ENCODE peak calls at places on chromosome 18, in nine cellular contexts. One of them, this sample, is unnamed.

GRCh38 chr18:14100503-14101286 is 31.5 kb downstream of the ZNF519 start:
- DNase-seq in stimulated activated CD4-positive, alpha-beta T cell treated with anti-CD3 and anti-CD28 coated beads, Interleukin-12 subunit alpha, Interleukin-12 subunit beta, amount 100 ng/mL, for 24 hours: no peak
- DNase-seq in LHCN-M2: no peak
- DNase-seq in CD8-positive, alpha-beta T cell: no peak
- DNase-seq in effector memory CD4-positive, alpha-beta T cell: no peak
- DNase-seq in foreskin fibroblast: no peak
- DNase-seq in activated naive CD8-positive, alpha-beta T cell treated with anti-CD3 and anti-CD28 coated beads, Interleukin-2, amount 50 U/mL, for 24 hours: no peak
- DNase-seq in fibroblast of mammary gland: no peak
- DNase-seq in cerebellar cortex: no peak
- DNase-seq in this sample: no peak

GRCh38 chr18:10927290-10927979 is 221.9 kb downstream of the PIEZO2 start:
- DNase-seq in effector memory CD4-positive, alpha-beta T cell: no peak
- DNase-seq in stimulated activated CD4-positive, alpha-beta T cell treated with anti-CD3 and anti-CD28 coated beads, Interleukin-12 subunit alpha, Interleukin-12 subunit beta, amount 100 ng/mL, for 24 hours: no peak
- DNase-seq in foreskin fibroblast: peak
- DNase-seq in cerebellar cortex: no peak
- DNase-seq in fibroblast of mammary gland: peak
- DNase-seq in activated naive CD8-positive, alpha-beta T cell treated with anti-CD3 and anti-CD28 coated beads, Interleukin-2, amount 50 U/mL, for 24 hours: no peak
- DNase-seq in LHCN-M2: peak
- DNase-seq in CD8-positive, alpha-beta T cell: no peak
- DNase-seq in this sample: no peak

GRCh38 chr18:62081248-62081647 is 105.6 kb downstream of the PIGN start:
- DNase-seq in stimulated activated CD4-positive, alpha-beta T cell treated with anti-CD3 and anti-CD28 coated beads, Interleukin-12 subunit alpha, Interleukin-12 subunit beta, amount 100 ng/mL, for 24 hours: no peak
- DNase-seq in cerebellar cortex: no peak
- DNase-seq in CD8-positive, alpha-beta T cell: no peak
- DNase-seq in effector memory CD4-positive, alpha-beta T cell: no peak
- DNase-seq in activated naive CD8-positive, alpha-beta T cell treated with anti-CD3 and anti-CD28 coated beads, Interleukin-2, amount 50 U/mL, for 24 hours: no peak
- DNase-seq in foreskin fibroblast: no peak
- DNase-seq in fibroblast of mammary gland: no peak
- DNase-seq in LHCN-M2: no peak
- DNase-seq in this sample: no peak

GRCh38 chr18:78818961-78819360 is 160.7 kb upstream of the SALL3 start:
- DNase-seq in fibroblast of mammary gland: no peak
- DNase-seq in effector memory CD4-positive, alpha-beta T cell: no peak
- DNase-seq in cerebellar cortex: no peak
- DNase-seq in foreskin fibroblast: no peak
- DNase-seq in LHCN-M2: no peak
- DNase-seq in stimulated activated CD4-positive, alpha-beta T cell treated with anti-CD3 and anti-CD28 coated beads, Interleukin-12 subunit alpha, Interleukin-12 subunit beta, amount 100 ng/mL, for 24 hours: no peak
- DNase-seq in CD8-positive, alpha-beta T cell: no peak
- DNase-seq in activated naive CD8-positive, alpha-beta T cell treated with anti-CD3 and anti-CD28 coated beads, Interleukin-2, amount 50 U/mL, for 24 hours: no peak
- DNase-seq in this sample: no peak

GRCh38 chr18:50742947-50743346 is 76.9 kb downstream of the MRO start:
- DNase-seq in effector memory CD4-positive, alpha-beta T cell: no peak
- DNase-seq in cerebellar cortex: no peak
- DNase-seq in CD8-positive, alpha-beta T cell: no peak
- DNase-seq in foreskin fibroblast: no peak
- DNase-seq in activated naive CD8-positive, alpha-beta T cell treated with anti-CD3 and anti-CD28 coated beads, Interleukin-2, amount 50 U/mL, for 24 hours: no peak
- DNase-seq in LHCN-M2: no peak
- DNase-seq in stimulated activated CD4-positive, alpha-beta T cell treated with anti-CD3 and anti-CD28 coated beads, Interleukin-12 subunit alpha, Interleukin-12 subunit beta, amount 100 ng/mL, for 24 hours: no peak
- DNase-seq in fibroblast of mammary gland: no peak
- DNase-seq in this sample: no peak

GRCh38 chr18:45590060-45590537 is 25.2 kb upstream of the SLC14A2 start:
- DNase-seq in effector memory CD4-positive, alpha-beta T cell: no peak
- DNase-seq in CD8-positive, alpha-beta T cell: no peak
- DNase-seq in cerebellar cortex: no peak
- DNase-seq in fibroblast of mammary gland: peak
- DNase-seq in stimulated activated CD4-positive, alpha-beta T cell treated with anti-CD3 and anti-CD28 coated beads, Interleukin-12 subunit alpha, Interleukin-12 subunit beta, amount 100 ng/mL, for 24 hours: no peak
- DNase-seq in foreskin fibroblast: peak
- DNase-seq in LHCN-M2: peak
- DNase-seq in activated naive CD8-positive, alpha-beta T cell treated with anti-CD3 and anti-CD28 coated beads, Interleukin-2, amount 50 U/mL, for 24 hours: no peak
- DNase-seq in this sample: no peak

GRCh38 chr18:40037386-40037785 is 1917.6 kb upstream of the PIK3C3 start:
- DNase-seq in foreskin fibroblast: no peak
- DNase-seq in CD8-positive, alpha-beta T cell: no peak
- DNase-seq in effector memory CD4-positive, alpha-beta T cell: no peak
- DNase-seq in LHCN-M2: no peak
- DNase-seq in activated naive CD8-positive, alpha-beta T cell treated with anti-CD3 and anti-CD28 coated beads, Interleukin-2, amount 50 U/mL, for 24 hours: no peak
- DNase-seq in cerebellar cortex: no peak
- DNase-seq in fibroblast of mammary gland: no peak
- DNase-seq in stimulated activated CD4-positive, alpha-beta T cell treated with anti-CD3 and anti-CD28 coated beads, Interleukin-12 subunit alpha, Interleukin-12 subunit beta, amount 100 ng/mL, for 24 hours: no peak
- DNase-seq in this sample: no peak

GRCh38 chr18:10420561-10421352 is 33.7 kb upstream of the APCDD1 start:
- DNase-seq in LHCN-M2: peak
- DNase-seq in activated naive CD8-positive, alpha-beta T cell treated with anti-CD3 and anti-CD28 coated beads, Interleukin-2, amount 50 U/mL, for 24 hours: no peak
- DNase-seq in stimulated activated CD4-positive, alpha-beta T cell treated with anti-CD3 and anti-CD28 coated beads, Interleukin-12 subunit alpha, Interleukin-12 subunit beta, amount 100 ng/mL, for 24 hours: no peak
- DNase-seq in cerebellar cortex: no peak
- DNase-seq in foreskin fibroblast: peak
- DNase-seq in CD8-positive, alpha-beta T cell: no peak
- DNase-seq in fibroblast of mammary gland: peak
- DNase-seq in effector memory CD4-positive, alpha-beta T cell: no peak
- DNase-seq in this sample: no peak

GRCh38 chr18:51196116-51196810 is 1.2 kb downstream of the MEX3C start:
- DNase-seq in foreskin fibroblast: peak
- DNase-seq in effector memory CD4-positive, alpha-beta T cell: no peak
- DNase-seq in cerebellar cortex: peak
- DNase-seq in LHCN-M2: peak
- DNase-seq in fibroblast of mammary gland: peak
- DNase-seq in stimulated activated CD4-positive, alpha-beta T cell treated with anti-CD3 and anti-CD28 coated beads, Interleukin-12 subunit alpha, Interleukin-12 subunit beta, amount 100 ng/mL, for 24 hours: peak
- DNase-seq in activated naive CD8-positive, alpha-beta T cell treated with anti-CD3 and anti-CD28 coated beads, Interleukin-2, amount 50 U/mL, for 24 hours: peak
- DNase-seq in CD8-positive, alpha-beta T cell: peak
- DNase-seq in this sample: peak

GRCh38 chr18:56986829-56987228 is 160.1 kb upstream of the BOD1L2 start:
- DNase-seq in foreskin fibroblast: no peak
- DNase-seq in activated naive CD8-positive, alpha-beta T cell treated with anti-CD3 and anti-CD28 coated beads, Interleukin-2, amount 50 U/mL, for 24 hours: no peak
- DNase-seq in fibroblast of mammary gland: no peak
- DNase-seq in cerebellar cortex: no peak
- DNase-seq in LHCN-M2: no peak
- DNase-seq in effector memory CD4-positive, alpha-beta T cell: no peak
- DNase-seq in stimulated activated CD4-positive, alpha-beta T cell treated with anti-CD3 and anti-CD28 coated beads, Interleukin-12 subunit alpha, Interleukin-12 subunit beta, amount 100 ng/mL, for 24 hours: no peak
- DNase-seq in CD8-positive, alpha-beta T cell: no peak
- DNase-seq in this sample: no peak

GRCh38 chr18:79872852-79873444 is 75.2 kb downstream of the KCNG2 start:
- DNase-seq in activated naive CD8-positive, alpha-beta T cell treated with anti-CD3 and anti-CD28 coated beads, Interleukin-2, amount 50 U/mL, for 24 hours: no peak
- DNase-seq in foreskin fibroblast: no peak
- DNase-seq in effector memory CD4-positive, alpha-beta T cell: no peak
- DNase-seq in stimulated activated CD4-positive, alpha-beta T cell treated with anti-CD3 and anti-CD28 coated beads, Interleukin-12 subunit alpha, Interleukin-12 subunit beta, amount 100 ng/mL, for 24 hours: no peak
- DNase-seq in CD8-positive, alpha-beta T cell: no peak
- DNase-seq in LHCN-M2: no peak
- DNase-seq in fibroblast of mammary gland: no peak
- DNase-seq in cerebellar cortex: no peak
- DNase-seq in this sample: no peak

GRCh38 chr18:3655637-3656050 is 205.7 kb downstream of the TGIF1 start:
- DNase-seq in CD8-positive, alpha-beta T cell: no peak
- DNase-seq in fibroblast of mammary gland: no peak
- DNase-seq in LHCN-M2: no peak
- DNase-seq in stimulated activated CD4-positive, alpha-beta T cell treated with anti-CD3 and anti-CD28 coated beads, Interleukin-12 subunit alpha, Interleukin-12 subunit beta, amount 100 ng/mL, for 24 hours: no peak
- DNase-seq in cerebellar cortex: peak
- DNase-seq in effector memory CD4-positive, alpha-beta T cell: no peak
- DNase-seq in foreskin fibroblast: no peak
- DNase-seq in activated naive CD8-positive, alpha-beta T cell treated with anti-CD3 and anti-CD28 coated beads, Interleukin-2, amount 50 U/mL, for 24 hours: no peak
- DNase-seq in this sample: no peak

GRCh38 chr18:22348521-22349316 is 69.0 kb downstream of the CTAGE1 start:
- DNase-seq in stimulated activated CD4-positive, alpha-beta T cell treated with anti-CD3 and anti-CD28 coated beads, Interleukin-12 subunit alpha, Interleukin-12 subunit beta, amount 100 ng/mL, for 24 hours: no peak
- DNase-seq in fibroblast of mammary gland: no peak
- DNase-seq in CD8-positive, alpha-beta T cell: no peak
- DNase-seq in effector memory CD4-positive, alpha-beta T cell: no peak
- DNase-seq in LHCN-M2: no peak
- DNase-seq in activated naive CD8-positive, alpha-beta T cell treated with anti-CD3 and anti-CD28 coated beads, Interleukin-2, amount 50 U/mL, for 24 hours: no peak
- DNase-seq in foreskin fibroblast: peak
- DNase-seq in cerebellar cortex: no peak
- DNase-seq in this sample: no peak

GRCh38 chr18:28175930-28176673 is 828 bp downstream of the CDH2 start:
- DNase-seq in fibroblast of mammary gland: peak
- DNase-seq in CD8-positive, alpha-beta T cell: no peak
- DNase-seq in foreskin fibroblast: peak
- DNase-seq in effector memory CD4-positive, alpha-beta T cell: no peak
- DNase-seq in stimulated activated CD4-positive, alpha-beta T cell treated with anti-CD3 and anti-CD28 coated beads, Interleukin-12 subunit alpha, Interleukin-12 subunit beta, amount 100 ng/mL, for 24 hours: no peak
- DNase-seq in cerebellar cortex: peak
- DNase-seq in LHCN-M2: peak
- DNase-seq in activated naive CD8-positive, alpha-beta T cell treated with anti-CD3 and anti-CD28 coated beads, Interleukin-2, amount 50 U/mL, for 24 hours: no peak
- DNase-seq in this sample: no peak

GRCh38 chr18:6058941-6059340 is 163.6 kb upstream of the TMEM200C start:
- DNase-seq in CD8-positive, alpha-beta T cell: no peak
- DNase-seq in stimulated activated CD4-positive, alpha-beta T cell treated with anti-CD3 and anti-CD28 coated beads, Interleukin-12 subunit alpha, Interleukin-12 subunit beta, amount 100 ng/mL, for 24 hours: no peak
- DNase-seq in foreskin fibroblast: peak
- DNase-seq in fibroblast of mammary gland: peak
- DNase-seq in cerebellar cortex: no peak
- DNase-seq in LHCN-M2: no peak
- DNase-seq in activated naive CD8-positive, alpha-beta T cell treated with anti-CD3 and anti-CD28 coated beads, Interleukin-2, amount 50 U/mL, for 24 hours: no peak
- DNase-seq in effector memory CD4-positive, alpha-beta T cell: no peak
- DNase-seq in this sample: peak

GRCh38 chr18:24785019-24785418 is 324.6 kb downstream of the HRH4 start:
- DNase-seq in fibroblast of mammary gland: no peak
- DNase-seq in stimulated activated CD4-positive, alpha-beta T cell treated with anti-CD3 and anti-CD28 coated beads, Interleukin-12 subunit alpha, Interleukin-12 subunit beta, amount 100 ng/mL, for 24 hours: no peak
- DNase-seq in foreskin fibroblast: no peak
- DNase-seq in activated naive CD8-positive, alpha-beta T cell treated with anti-CD3 and anti-CD28 coated beads, Interleukin-2, amount 50 U/mL, for 24 hours: no peak
- DNase-seq in CD8-positive, alpha-beta T cell: no peak
- DNase-seq in cerebellar cortex: no peak
- DNase-seq in effector memory CD4-positive, alpha-beta T cell: no peak
- DNase-seq in LHCN-M2: no peak
- DNase-seq in this sample: no peak

GRCh38 chr18:13245481-13246000 is 27.0 kb downstream of the LDLRAD4 start:
- DNase-seq in fibroblast of mammary gland: no peak
- DNase-seq in stimulated activated CD4-positive, alpha-beta T cell treated with anti-CD3 and anti-CD28 coated beads, Interleukin-12 subunit alpha, Interleukin-12 subunit beta, amount 100 ng/mL, for 24 hours: no peak
- DNase-seq in effector memory CD4-positive, alpha-beta T cell: no peak
- DNase-seq in foreskin fibroblast: no peak
- DNase-seq in activated naive CD8-positive, alpha-beta T cell treated with anti-CD3 and anti-CD28 coated beads, Interleukin-2, amount 50 U/mL, for 24 hours: no peak
- DNase-seq in CD8-positive, alpha-beta T cell: no peak
- DNase-seq in cerebellar cortex: no peak
- DNase-seq in LHCN-M2: no peak
- DNase-seq in this sample: no peak

GRCh38 chr18:46704189-46704588 is 47.2 kb upstream of the LOXHD1 start:
- DNase-seq in activated naive CD8-positive, alpha-beta T cell treated with anti-CD3 and anti-CD28 coated beads, Interleukin-2, amount 50 U/mL, for 24 hours: no peak
- DNase-seq in LHCN-M2: no peak
- DNase-seq in fibroblast of mammary gland: no peak
- DNase-seq in foreskin fibroblast: no peak
- DNase-seq in CD8-positive, alpha-beta T cell: no peak
- DNase-seq in cerebellar cortex: no peak
- DNase-seq in stimulated activated CD4-positive, alpha-beta T cell treated with anti-CD3 and anti-CD28 coated beads, Interleukin-12 subunit alpha, Interleukin-12 subunit beta, amount 100 ng/mL, for 24 hours: no peak
- DNase-seq in effector memory CD4-positive, alpha-beta T cell: no peak
- DNase-seq in this sample: no peak

GRCh38 chr18:12861637-12862036 is 22.4 kb downstream of the PTPN2 start:
- DNase-seq in LHCN-M2: no peak
- DNase-seq in activated naive CD8-positive, alpha-beta T cell treated with anti-CD3 and anti-CD28 coated beads, Interleukin-2, amount 50 U/mL, for 24 hours: no peak
- DNase-seq in stimulated activated CD4-positive, alpha-beta T cell treated with anti-CD3 and anti-CD28 coated beads, Interleukin-12 subunit alpha, Interleukin-12 subunit beta, amount 100 ng/mL, for 24 hours: no peak
- DNase-seq in foreskin fibroblast: no peak
- DNase-seq in CD8-positive, alpha-beta T cell: no peak
- DNase-seq in cerebellar cortex: no peak
- DNase-seq in effector memory CD4-positive, alpha-beta T cell: no peak
- DNase-seq in fibroblast of mammary gland: no peak
- DNase-seq in this sample: no peak

GRCh38 chr18:68017385-68017784 is 500.9 kb upstream of the DSEL start:
- DNase-seq in foreskin fibroblast: no peak
- DNase-seq in fibroblast of mammary gland: no peak
- DNase-seq in effector memory CD4-positive, alpha-beta T cell: no peak
- DNase-seq in cerebellar cortex: no peak
- DNase-seq in activated naive CD8-positive, alpha-beta T cell treated with anti-CD3 and anti-CD28 coated beads, Interleukin-2, amount 50 U/mL, for 24 hours: no peak
- DNase-seq in CD8-positive, alpha-beta T cell: no peak
- DNase-seq in stimulated activated CD4-positive, alpha-beta T cell treated with anti-CD3 and anti-CD28 coated beads, Interleukin-12 subunit alpha, Interleukin-12 subunit beta, amount 100 ng/mL, for 24 hours: no peak
- DNase-seq in LHCN-M2: peak
- DNase-seq in this sample: no peak

GRCh38 chr18:3710712-3711269 is 260.8 kb downstream of the TGIF1 start:
- DNase-seq in cerebellar cortex: peak
- DNase-seq in effector memory CD4-positive, alpha-beta T cell: no peak
- DNase-seq in LHCN-M2: peak
- DNase-seq in fibroblast of mammary gland: no peak
- DNase-seq in activated naive CD8-positive, alpha-beta T cell treated with anti-CD3 and anti-CD28 coated beads, Interleukin-2, amount 50 U/mL, for 24 hours: no peak
- DNase-seq in foreskin fibroblast: peak
- DNase-seq in stimulated activated CD4-positive, alpha-beta T cell treated with anti-CD3 and anti-CD28 coated beads, Interleukin-12 subunit alpha, Interleukin-12 subunit beta, amount 100 ng/mL, for 24 hours: no peak
- DNase-seq in CD8-positive, alpha-beta T cell: no peak
- DNase-seq in this sample: no peak

GRCh38 chr18:13026583-13027270 is 35.6 kb downstream of the CEP192 start:
- DNase-seq in activated naive CD8-positive, alpha-beta T cell treated with anti-CD3 and anti-CD28 coated beads, Interleukin-2, amount 50 U/mL, for 24 hours: no peak
- DNase-seq in fibroblast of mammary gland: no peak
- DNase-seq in effector memory CD4-positive, alpha-beta T cell: no peak
- DNase-seq in foreskin fibroblast: peak
- DNase-seq in cerebellar cortex: no peak
- DNase-seq in LHCN-M2: peak
- DNase-seq in CD8-positive, alpha-beta T cell: no peak
- DNase-seq in stimulated activated CD4-positive, alpha-beta T cell treated with anti-CD3 and anti-CD28 coated beads, Interleukin-12 subunit alpha, Interleukin-12 subunit beta, amount 100 ng/mL, for 24 hours: no peak
- DNase-seq in this sample: no peak

GRCh38 chr18:415627-416612 is 84.6 kb downstream of the COLEC12 start:
- DNase-seq in activated naive CD8-positive, alpha-beta T cell treated with anti-CD3 and anti-CD28 coated beads, Interleukin-2, amount 50 U/mL, for 24 hours: no peak
- DNase-seq in foreskin fibroblast: peak
- DNase-seq in cerebellar cortex: no peak
- DNase-seq in fibroblast of mammary gland: peak
- DNase-seq in effector memory CD4-positive, alpha-beta T cell: no peak
- DNase-seq in stimulated activated CD4-positive, alpha-beta T cell treated with anti-CD3 and anti-CD28 coated beads, Interleukin-12 subunit alpha, Interleukin-12 subunit beta, amount 100 ng/mL, for 24 hours: no peak
- DNase-seq in LHCN-M2: peak
- DNase-seq in CD8-positive, alpha-beta T cell: no peak
- DNase-seq in this sample: no peak

GRCh38 chr18:59744271-59744721 is 47.1 kb upstream of the CCBE1 start:
- DNase-seq in foreskin fibroblast: peak
- DNase-seq in stimulated activated CD4-positive, alpha-beta T cell treated with anti-CD3 and anti-CD28 coated beads, Interleukin-12 subunit alpha, Interleukin-12 subunit beta, amount 100 ng/mL, for 24 hours: no peak
- DNase-seq in activated naive CD8-positive, alpha-beta T cell treated with anti-CD3 and anti-CD28 coated beads, Interleukin-2, amount 50 U/mL, for 24 hours: no peak
- DNase-seq in CD8-positive, alpha-beta T cell: no peak
- DNase-seq in cerebellar cortex: no peak
- DNase-seq in effector memory CD4-positive, alpha-beta T cell: no peak
- DNase-seq in fibroblast of mammary gland: peak
- DNase-seq in LHCN-M2: peak
- DNase-seq in this sample: no peak

GRCh38 chr18:25282282-25282681 is 69.7 kb downstream of the ZNF521 start:
- DNase-seq in cerebellar cortex: peak
- DNase-seq in activated naive CD8-positive, alpha-beta T cell treated with anti-CD3 and anti-CD28 coated beads, Interleukin-2, amount 50 U/mL, for 24 hours: no peak
- DNase-seq in CD8-positive, alpha-beta T cell: no peak
- DNase-seq in fibroblast of mammary gland: no peak
- DNase-seq in effector memory CD4-positive, alpha-beta T cell: no peak
- DNase-seq in stimulated activated CD4-positive, alpha-beta T cell treated with anti-CD3 and anti-CD28 coated beads, Interleukin-12 subunit alpha, Interleukin-12 subunit beta, amount 100 ng/mL, for 24 hours: no peak
- DNase-seq in LHCN-M2: no peak
- DNase-seq in foreskin fibroblast: no peak
- DNase-seq in this sample: no peak

GRCh38 chr18:13005289-13005688 is 14.1 kb downstream of the CEP192 start:
- DNase-seq in fibroblast of mammary gland: no peak
- DNase-seq in foreskin fibroblast: no peak
- DNase-seq in activated naive CD8-positive, alpha-beta T cell treated with anti-CD3 and anti-CD28 coated beads, Interleukin-2, amount 50 U/mL, for 24 hours: no peak
- DNase-seq in effector memory CD4-positive, alpha-beta T cell: no peak
- DNase-seq in CD8-positive, alpha-beta T cell: no peak
- DNase-seq in stimulated activated CD4-positive, alpha-beta T cell treated with anti-CD3 and anti-CD28 coated beads, Interleukin-12 subunit alpha, Interleukin-12 subunit beta, amount 100 ng/mL, for 24 hours: no peak
- DNase-seq in cerebellar cortex: no peak
- DNase-seq in LHCN-M2: no peak
- DNase-seq in this sample: no peak

GRCh38 chr18:38940863-38941531 is 1375.4 kb upstream of the CELF4 start:
- DNase-seq in activated naive CD8-positive, alpha-beta T cell treated with anti-CD3 and anti-CD28 coated beads, Interleukin-2, amount 50 U/mL, for 24 hours: peak
- DNase-seq in cerebellar cortex: no peak
- DNase-seq in CD8-positive, alpha-beta T cell: peak
- DNase-seq in foreskin fibroblast: peak
- DNase-seq in effector memory CD4-positive, alpha-beta T cell: peak
- DNase-seq in fibroblast of mammary gland: peak
- DNase-seq in stimulated activated CD4-positive, alpha-beta T cell treated with anti-CD3 and anti-CD28 coated beads, Interleukin-12 subunit alpha, Interleukin-12 subunit beta, amount 100 ng/mL, for 24 hours: peak
- DNase-seq in LHCN-M2: peak
- DNase-seq in this sample: no peak

This sample was measured in NCI-H2107.